ENCODE peak calls at places on chromosome 10, in ten cellular contexts. X is H54, T is germinal center, H is skeletal muscle cell, E is D721Med, N is NCI-H748 treated with DMSO at 0.1 percent for 48 hours, Y is sciatic nerve, K is HFF-Myc, M is occipital lobe, B is posterior cingulate gyrus. G is an unnamed sample.

GRCh38 chr10:75926763-75927162 is 495.3 kb downstream of the LRMDA start:
- DNase-seq in X (no peak), T (no peak), H (no peak), E (no peak), N (no peak), Y (peak; percentile 77), K (no peak), M (no peak), B (no peak), G (no peak)

GRCh38 chr10:20100157-20100556 is 283.9 kb downstream of the PLXDC2 start:
- DNase-seq in X (no peak), T (no peak), H (peak; percentile 1), E (no peak), N (no peak), Y (no peak), K (no peak), M (no peak), B (no peak), G (no peak)

GRCh38 chr10:49107890-49108274 is 7.4 kb downstream of the VSTM4 start:
- DNase-seq in X (no peak), T (no peak), H (no peak), E (no peak), N (no peak), Y (no peak), K (no peak), M (no peak), B (no peak), G (no peak)

GRCh38 chr10:75071164-75071489 is 40.3 kb upstream of the SAMD8 start:
- DNase-seq in X (no peak), T (no peak), H (peak; percentile 10), E (no peak), N (peak; percentile 37), Y (no peak), K (no peak), M (no peak), B (no peak), G (no peak)

GRCh38 chr10:86840498-86840897 is 84.1 kb downstream of the BMPR1A start:
- DNase-seq in X (no peak), T (no peak), H (no peak), E (no peak), N (no peak), Y (no peak), K (no peak), M (no peak), B (no peak), G (no peak)

GRCh38 chr10:114684085-114684821 is 26.2 kb upstream of the ABLIM1 start:
- DNase-seq in X (no peak), T (no peak), H (no peak), E (no peak), N (no peak), Y (peak; percentile 67), K (no peak), M (no peak), B (peak; percentile 89), G (no peak)

GRCh38 chr10:115831025-115831424 is 442.0 kb downstream of the GFRA1 start:
- DNase-seq in X (no peak), T (no peak), H (no peak), E (no peak), N (no peak), Y (no peak), K (no peak), M (no peak), B (no peak), G (no peak)

GRCh38 chr10:68559872-68560200 is 301 bp upstream of the TET1 start:
- DNase-seq in X (peak; percentile 25), T (no peak), H (no peak), E (no peak), N (no peak), Y (no peak), K (no peak), M (no peak), B (no peak), G (no peak)

GRCh38 chr10:119090968-119091367 is 10.4 kb upstream of the EIF3A start:
- DNase-seq in X (peak; percentile 64), T (no peak), H (no peak), E (no peak), N (peak; percentile 13), Y (peak; percentile 10), K (peak; percentile 70), M (no peak), B (no peak), G (no peak)

GRCh38 chr10:94137747-94138146 is 144.0 kb downstream of the PLCE1 start:
- DNase-seq in X (no peak), T (no peak), H (no peak), E (no peak), N (no peak), Y (no peak), K (no peak), M (no peak), B (no peak), G (no peak)

GRCh38 chr10:14693891-14694290 is 80.8 kb downstream of the FAM107B start:
- DNase-seq in X (no peak), T (no peak), H (no peak), E (no peak), N (no peak), Y (no peak), K (no peak), M (no peak), B (no peak), G (no peak)

GRCh38 chr10:12350167-12350872 is 973 bp downstream of the CAMK1D start:
- DNase-seq in X (no peak), T (peak; percentile 42), H (no peak), E (no peak), N (peak; percentile 11), Y (peak; percentile 62), K (no peak), M (no peak), B (peak; percentile 91), G (no peak)

GRCh38 chr10:90856964-90857634 is 740 bp downstream of the HTR7 start:
- DNase-seq in X (no peak), T (no peak), H (no peak), E (no peak), N (no peak), Y (no peak), K (no peak), M (no peak), B (peak; percentile 88), G (no peak)

GRCh38 chr10:48568131-48568530 is 36.7 kb downstream of the ARHGAP22 start:
- DNase-seq in X (no peak), T (no peak), H (no peak), E (no peak), N (no peak), Y (no peak), K (no peak), M (no peak), B (no peak), G (no peak)

GRCh38 chr10:110857265-110858158 is 14.2 kb upstream of the PDCD4 start:
- DNase-seq in X (no peak), T (no peak), H (no peak), E (no peak), N (no peak), Y (no peak), K (no peak), M (no peak), B (peak; percentile 88), G (no peak)

GRCh38 chr10:103145860-103146466 is 47.1 kb downstream of the NT5C2 start:
- DNase-seq in X (peak; percentile 8), T (no peak), H (peak; percentile 72), E (no peak), N (no peak), Y (peak; percentile 86), K (peak; percentile 98), M (no peak), B (no peak), G (no peak)

GRCh38 chr10:17001961-17002749 is 127.5 kb downstream of the CUBN start:
- DNase-seq in X (no peak), T (no peak), H (peak; percentile 98), E (no peak), N (no peak), Y (no peak), K (no peak), M (no peak), B (no peak), G (no peak)

GRCh38 chr10:18134509-18134908 is 5.7 kb upstream of the CACNB2 start:
- DNase-seq in X (no peak), T (no peak), H (no peak), E (no peak), N (no peak), Y (no peak), K (no peak), M (no peak), B (no peak), G (no peak)

GRCh38 chr10:44466236-44466635 is 81.3 kb upstream of the CXCL12 start:
- DNase-seq in X (no peak), T (no peak), H (no peak), E (no peak), N (no peak), Y (no peak), K (no peak), M (no peak), B (no peak), G (peak; percentile 25)

GRCh38 chr10:25912796-25913195 is 21.2 kb upstream of the MYO3A start:
- DNase-seq in X (no peak), T (no peak), H (no peak), E (no peak), N (no peak), Y (no peak), K (no peak), M (no peak), B (no peak), G (no peak)

GRCh38 chr10:21732067-21732772 is 198.2 kb downstream of the MLLT10 start:
- DNase-seq in X (peak; percentile 30), T (peak; percentile 69), H (peak; percentile 57), E (no peak), N (peak; percentile 30), Y (no peak), K (peak; percentile 66), M (no peak), B (peak; percentile 94), G (peak; percentile 43)